ENCODE peak calls at places on chromosome 9, in seven cellular contexts. One of them, this sample, is unnamed.
A peak's percentile ranks its signal among the peaks of the same experiment; 100 is the strongest.

GRCh38 chr9:115862021-115862420 is 291.6 kb upstream of the PAPPA start:
- DNase-seq in heart right ventricle: no peak
- DNase-seq in IMR-90: no peak
- DNase-seq in stomach: no peak
- DNase-seq in A673: peak; percentile 90
- DNase-seq in testis: no peak
- DNase-seq in Peyer's patch: no peak
- DNase-seq in this sample: no peak

GRCh38 chr9:76215066-76215465 is 179.2 kb downstream of the RFK start:
- DNase-seq in Peyer's patch: no peak
- DNase-seq in stomach: no peak
- DNase-seq in testis: no peak
- DNase-seq in IMR-90: peak; percentile 86
- DNase-seq in heart right ventricle: no peak
- DNase-seq in A673: no peak
- DNase-seq in this sample: peak; percentile 26

GRCh38 chr9:35729700-35730485 is 2.1 kb downstream of the TLN1 start:
- DNase-seq in Peyer's patch: peak; percentile 70
- DNase-seq in heart right ventricle: peak; percentile 61
- DNase-seq in testis: peak; percentile 28
- DNase-seq in A673: peak; percentile 61
- DNase-seq in IMR-90: peak; percentile 91
- DNase-seq in stomach: peak; percentile 42
- DNase-seq in this sample: no peak

GRCh38 chr9:129496187-129497063 is 124.5 kb downstream of the C9orf50 start:
- DNase-seq in Peyer's patch: peak; percentile 93
- DNase-seq in IMR-90: peak; percentile 91
- DNase-seq in A673: peak; percentile 99
- DNase-seq in heart right ventricle: peak; percentile 97
- DNase-seq in stomach: peak; percentile 96
- DNase-seq in testis: peak; percentile 97
- DNase-seq in this sample: peak; percentile 95

GRCh38 chr9:22528485-22528884 is 81.9 kb downstream of the DMRTA1 start:
- DNase-seq in stomach: no peak
- DNase-seq in testis: peak; percentile 52
- DNase-seq in heart right ventricle: no peak
- DNase-seq in A673: no peak
- DNase-seq in Peyer's patch: no peak
- DNase-seq in IMR-90: peak; percentile 24
- DNase-seq in this sample: no peak

GRCh38 chr9:74742792-74743389 is 144.8 kb downstream of the TRPM6 start:
- DNase-seq in testis: peak; percentile 19
- DNase-seq in IMR-90: peak; percentile 24
- DNase-seq in A673: peak; percentile 45
- DNase-seq in Peyer's patch: no peak
- DNase-seq in stomach: no peak
- DNase-seq in heart right ventricle: no peak
- DNase-seq in this sample: no peak

GRCh38 chr9:9003184-9003583 is 1203.6 kb upstream of the DMAC1 start:
- DNase-seq in Peyer's patch: no peak
- DNase-seq in testis: peak; percentile 73
- DNase-seq in A673: no peak
- DNase-seq in heart right ventricle: peak; percentile 17
- DNase-seq in stomach: no peak
- DNase-seq in IMR-90: no peak
- DNase-seq in this sample: no peak

GRCh38 chr9:33065157-33066076 is 11.1 kb downstream of the SMU1 start:
- DNase-seq in Peyer's patch: no peak
- DNase-seq in testis: no peak
- DNase-seq in heart right ventricle: no peak
- DNase-seq in IMR-90: no peak
- DNase-seq in stomach: no peak
- DNase-seq in A673: no peak
- DNase-seq in this sample: no peak

GRCh38 chr9:79812507-79813261 is 240.9 kb downstream of the TLE4 start:
- DNase-seq in IMR-90: no peak
- DNase-seq in A673: peak; percentile 77
- DNase-seq in heart right ventricle: no peak
- DNase-seq in Peyer's patch: peak; percentile 51
- DNase-seq in stomach: no peak
- DNase-seq in testis: no peak
- DNase-seq in this sample: no peak

GRCh38 chr9:71096431-71097108 is 24.9 kb downstream of the TRPM3 start:
- DNase-seq in stomach: peak; percentile 41
- DNase-seq in A673: no peak
- DNase-seq in heart right ventricle: no peak
- DNase-seq in IMR-90: no peak
- DNase-seq in Peyer's patch: no peak
- DNase-seq in testis: peak; percentile 87
- DNase-seq in this sample: no peak

GRCh38 chr9:130036099-130036498 is 6.9 kb downstream of the FNBP1 start:
- DNase-seq in A673: peak; percentile 71
- DNase-seq in IMR-90: peak; percentile 65
- DNase-seq in heart right ventricle: no peak
- DNase-seq in stomach: no peak
- DNase-seq in testis: no peak
- DNase-seq in Peyer's patch: no peak
- DNase-seq in this sample: no peak

GRCh38 chr9:15329539-15330109 is 22.6 kb upstream of the TTC39B start:
- DNase-seq in A673: no peak
- DNase-seq in heart right ventricle: no peak
- DNase-seq in testis: peak; percentile 53
- DNase-seq in Peyer's patch: no peak
- DNase-seq in stomach: no peak
- DNase-seq in IMR-90: no peak
- DNase-seq in this sample: no peak

GRCh38 chr9:76701441-76702031 is 62.7 kb upstream of the PCA3 start:
- DNase-seq in heart right ventricle: no peak
- DNase-seq in IMR-90: no peak
- DNase-seq in A673: peak; percentile 28
- DNase-seq in testis: no peak
- DNase-seq in stomach: no peak
- DNase-seq in Peyer's patch: no peak
- DNase-seq in this sample: no peak

GRCh38 chr9:101235105-101235866 is 149.5 kb downstream of the BAAT start:
- DNase-seq in stomach: no peak
- DNase-seq in heart right ventricle: no peak
- DNase-seq in IMR-90: no peak
- DNase-seq in Peyer's patch: no peak
- DNase-seq in A673: peak; percentile 49
- DNase-seq in testis: no peak
- DNase-seq in this sample: no peak

GRCh38 chr9:115134941-115135340 is 17.0 kb upstream of the TNC start:
- DNase-seq in A673: no peak
- DNase-seq in heart right ventricle: no peak
- DNase-seq in Peyer's patch: no peak
- DNase-seq in stomach: no peak
- DNase-seq in testis: no peak
- DNase-seq in IMR-90: peak; percentile 88
- DNase-seq in this sample: no peak

GRCh38 chr9:118962426-118962825 is 406.8 kb downstream of the BRINP1 start:
- DNase-seq in IMR-90: no peak
- DNase-seq in Peyer's patch: no peak
- DNase-seq in A673: no peak
- DNase-seq in testis: no peak
- DNase-seq in stomach: no peak
- DNase-seq in heart right ventricle: no peak
- DNase-seq in this sample: no peak

GRCh38 chr9:17019398-17019797 is 115.4 kb upstream of the CNTLN start:
- DNase-seq in IMR-90: no peak
- DNase-seq in Peyer's patch: no peak
- DNase-seq in stomach: no peak
- DNase-seq in testis: no peak
- DNase-seq in A673: no peak
- DNase-seq in heart right ventricle: no peak
- DNase-seq in this sample: no peak

GRCh38 chr9:69085523-69086283 is 50.2 kb downstream of the FXN start:
- DNase-seq in testis: no peak
- DNase-seq in Peyer's patch: no peak
- DNase-seq in heart right ventricle: no peak
- DNase-seq in IMR-90: peak; percentile 53
- DNase-seq in A673: peak; percentile 14
- DNase-seq in stomach: no peak
- DNase-seq in this sample: no peak

GRCh38 chr9:89426389-89426961 is 71.4 kb downstream of the SEMA4D start:
- DNase-seq in IMR-90: no peak
- DNase-seq in testis: no peak
- DNase-seq in Peyer's patch: peak; percentile 84
- DNase-seq in heart right ventricle: no peak
- DNase-seq in stomach: no peak
- DNase-seq in A673: no peak
- DNase-seq in this sample: no peak

GRCh38 chr9:89427621-89428221 is 70.2 kb downstream of the SEMA4D start:
- DNase-seq in IMR-90: peak; percentile 49
- DNase-seq in stomach: no peak
- DNase-seq in Peyer's patch: no peak
- DNase-seq in testis: no peak
- DNase-seq in heart right ventricle: no peak
- DNase-seq in A673: no peak
- DNase-seq in this sample: no peak

GRCh38 chr9:89425921-89426388 is 72.0 kb downstream of the SEMA4D start:
- DNase-seq in testis: peak; percentile 44
- DNase-seq in A673: no peak
- DNase-seq in heart right ventricle: no peak
- DNase-seq in stomach: no peak
- DNase-seq in IMR-90: no peak
- DNase-seq in Peyer's patch: no peak
- DNase-seq in this sample: no peak

GRCh38 chr9:89428901-89429890 is 68.7 kb downstream of the SEMA4D start:
- DNase-seq in Peyer's patch: peak; percentile 81
- DNase-seq in IMR-90: no peak
- DNase-seq in stomach: no peak
- DNase-seq in A673: peak; percentile 7
- DNase-seq in testis: no peak
- DNase-seq in heart right ventricle: no peak
- DNase-seq in this sample: no peak

GRCh38 chr9:89428222-89428761 is 69.6 kb downstream of the SEMA4D start:
- DNase-seq in testis: no peak
- DNase-seq in stomach: no peak
- DNase-seq in Peyer's patch: no peak
- DNase-seq in heart right ventricle: no peak
- DNase-seq in IMR-90: no peak
- DNase-seq in A673: no peak
- DNase-seq in this sample: no peak
- H3K4me1 ChIP-seq in testis: peaks cover 11% of the 10 kb centered on the region
- H3K4me1 ChIP-seq in stomach: peaks cover 35% of the 10 kb centered on the region
- H3K4me1 ChIP-seq in Peyer's patch: peaks cover 45% of the 10 kb centered on the region
- H3K4me1 ChIP-seq in heart right ventricle: no peaks in the 10 kb centered on the region
- H3K4me1 ChIP-seq in IMR-90: peaks cover 12% of the 10 kb centered on the region
- H3K4me1 ChIP-seq in A673: no peaks in the 10 kb centered on the region
- H3K4me1 ChIP-seq in this sample: no peaks in the 10 kb centered on the region

GRCh38 chr9:135308809-135309762 is 170.5 kb upstream of the PPP1R26 start:
- DNase-seq in IMR-90: no peak
- DNase-seq in Peyer's patch: no peak
- DNase-seq in heart right ventricle: no peak
- DNase-seq in A673: no peak
- DNase-seq in testis: no peak
- DNase-seq in stomach: no peak
- DNase-seq in this sample: no peak
- TF ChIP-seq CTCF in IMR-90: no peak
- TF ChIP-seq CTCF in Peyer's patch: no peak
- TF ChIP-seq CTCF in heart right ventricle: no peak
- TF ChIP-seq CTCF in A673: no peak
- TF ChIP-seq CTCF in testis: no peak
- TF ChIP-seq CTCF in stomach: no peak
- TF ChIP-seq CTCF in this sample: no peak

DNA sequence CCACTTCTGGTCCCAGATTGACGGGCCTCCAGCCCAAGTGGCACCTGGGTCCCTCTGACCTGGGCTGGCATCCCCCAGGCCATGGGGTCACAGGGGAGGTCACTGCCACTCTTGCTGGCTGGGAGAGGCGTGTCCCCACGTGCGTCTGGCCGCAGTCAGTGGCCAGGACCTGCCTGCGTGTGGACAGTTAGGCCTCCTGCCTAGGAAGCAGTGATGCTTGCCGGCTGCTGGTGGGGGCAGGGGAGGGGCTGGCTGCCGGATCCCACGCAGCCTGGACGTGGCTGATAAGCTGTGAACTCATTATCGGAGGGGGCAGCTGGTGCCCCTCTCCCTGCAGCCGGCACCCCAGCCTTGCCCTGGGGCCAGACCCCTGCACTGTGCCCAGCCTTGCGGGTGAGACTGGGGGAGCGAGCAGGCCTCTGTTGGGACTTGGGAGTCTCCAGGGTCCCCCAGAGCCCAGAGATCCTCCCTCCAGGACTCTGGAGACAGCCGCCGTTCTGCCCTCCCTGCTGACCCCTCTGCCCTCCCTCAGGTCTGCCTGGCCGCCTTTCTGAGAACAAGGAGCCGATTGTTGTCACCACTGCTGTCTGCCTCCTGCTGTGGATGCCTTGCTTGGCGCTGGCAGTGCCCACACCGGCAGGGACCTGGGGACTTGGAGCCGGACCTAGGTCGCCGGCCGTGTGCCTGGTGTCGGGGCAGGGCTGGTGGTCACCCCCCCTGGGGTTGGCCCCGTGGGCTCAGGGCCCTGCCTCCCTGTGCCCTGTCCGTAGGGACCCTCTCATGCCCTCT is 12.3 kb downstream of the RXRA start:
- DNase-seq in testis: peak; percentile 91
- DNase-seq in heart right ventricle: no peak
- DNase-seq in Peyer's patch: no peak
- DNase-seq in A673: no peak
- DNase-seq in IMR-90: no peak
- DNase-seq in stomach: peak; percentile 36
- DNase-seq in this sample: peak; percentile 55
- H3K4me1 ChIP-seq in testis: peaks cover 79% of the 10 kb centered on the region
- H3K4me1 ChIP-seq in heart right ventricle: peaks cover 81% of the 10 kb centered on the region
- H3K4me1 ChIP-seq in Peyer's patch: peaks cover 99% of the 10 kb centered on the region
- H3K4me1 ChIP-seq in A673: peaks cover 23% of the 10 kb centered on the region
- H3K4me1 ChIP-seq in IMR-90: peaks cover 27% of the 10 kb centered on the region
- H3K4me1 ChIP-seq in stomach: peaks cover 90% of the 10 kb centered on the region
- H3K4me1 ChIP-seq in this sample: peaks cover 22% of the 10 kb centered on the region

DNA sequence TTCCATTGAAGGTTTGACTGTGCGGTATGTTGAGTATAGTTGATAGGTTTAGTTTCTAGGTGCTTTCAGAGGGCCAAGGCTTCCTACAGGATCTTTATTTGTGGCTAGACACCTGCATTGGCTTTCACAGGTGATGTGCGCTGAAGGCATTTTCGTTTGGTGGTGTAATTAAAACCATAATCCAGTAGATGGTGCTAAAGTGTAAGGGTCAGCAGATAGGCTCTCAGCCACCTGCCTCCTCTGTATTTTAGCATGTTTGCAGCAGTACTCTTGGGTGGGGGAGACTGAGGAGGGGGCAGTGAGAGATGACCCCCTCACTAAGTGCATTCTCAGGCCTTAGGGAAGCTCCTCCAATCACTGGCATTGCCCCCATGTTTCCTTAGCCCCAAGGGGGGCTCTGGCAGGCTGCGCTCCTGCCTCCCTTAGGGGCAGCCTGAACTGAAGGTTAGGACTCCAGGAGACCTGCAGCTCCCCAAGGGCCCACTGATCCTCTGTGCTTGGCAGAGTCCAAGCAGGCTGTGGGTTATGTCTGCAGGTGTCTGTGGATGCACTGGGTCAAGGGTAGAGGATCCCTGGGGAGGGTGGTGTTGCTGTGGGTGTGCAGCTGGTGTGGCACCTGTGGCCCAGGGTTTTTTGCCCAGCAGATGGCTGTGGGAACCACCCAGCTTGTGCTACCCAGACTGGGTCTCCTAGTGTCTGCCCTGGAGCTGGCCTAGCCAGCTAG is 23.4 kb downstream of the CDK20 start:
- DNase-seq in IMR-90: peak; percentile 34
- DNase-seq in testis: no peak
- DNase-seq in stomach: no peak
- DNase-seq in heart right ventricle: no peak
- DNase-seq in Peyer's patch: no peak
- DNase-seq in A673: peak; percentile 63
- DNase-seq in this sample: no peak
- TF ChIP-seq CTCF in IMR-90: peak; percentile 61
- TF ChIP-seq CTCF in testis: peak; percentile 41
- TF ChIP-seq CTCF in stomach: no peak
- TF ChIP-seq CTCF in heart right ventricle: peak; percentile 29
- TF ChIP-seq CTCF in Peyer's patch: peak; percentile 37
- TF ChIP-seq CTCF in A673: peak; percentile 68
- TF ChIP-seq CTCF in this sample: no peak